ENCODE peak calls at places on chromosome 2, in nine cellular contexts. Y is psoas muscle; N is cardiac fibroblast; V is glutamatergic neuron; F is epithelial cell of proximal tubule; R is AG10803; Q is CD8-positive, alpha-beta T cell; G is brain microvascular endothelial cell; K is GM20000. L is an unnamed sample.

GRCh38 chr2:96156926-96157648 is 11.8 kb upstream of the DUSP2 start:
- DNase-seq in N (no peak), F (no peak), V (no peak), K (peak), Y (peak), G (no peak), Q (no peak), R (no peak), L (peak)

GRCh38 chr2:127637725-127638252 is 8.2 kb upstream of the GPR17 start:
- DNase-seq in Y (peak), R (peak), Q (no peak), G (peak), F (peak), V (peak), K (no peak), N (peak), L (peak)

GRCh38 chr2:2660789-2661355 is 329.8 kb upstream of the MYT1L start:
- DNase-seq in R (no peak), F (no peak), K (no peak), V (no peak), Y (no peak), N (no peak), G (no peak), Q (no peak), L (no peak)

GRCh38 chr2:231673348-231673770 is 35.0 kb upstream of the PTMA start:
- DNase-seq in N (peak), K (no peak), V (peak), F (no peak), R (peak), Q (no peak), G (no peak), Y (peak), L (peak)

GRCh38 chr2:40734797-40735196 is 282.9 kb upstream of the SLC8A1 start:
- DNase-seq in V (no peak), Y (no peak), F (no peak), N (peak), K (no peak), Q (no peak), G (peak), R (peak), L (no peak)

GRCh38 chr2:134778372-134778771 is 59.6 kb upstream of the TMEM163 start:
- DNase-seq in Q (no peak), F (no peak), K (peak), V (no peak), G (no peak), R (no peak), N (no peak), Y (no peak), L (peak)

GRCh38 chr2:174121178-174121577 is 127.2 kb downstream of the OLA1 start:
- DNase-seq in Y (no peak), Q (no peak), R (no peak), F (no peak), G (no peak), N (no peak), V (no peak), K (no peak), L (no peak)

GRCh38 chr2:216229488-216229887 is 120.3 kb downstream of the XRCC5 start:
- DNase-seq in Y (no peak), G (no peak), F (no peak), K (no peak), V (no peak), Q (no peak), R (no peak), N (no peak), L (no peak)

GRCh38 chr2:191682148-191682547 is 4.2 kb downstream of the NABP1 start:
- DNase-seq in Q (no peak), F (no peak), R (no peak), G (no peak), N (no peak), Y (no peak), V (no peak), K (no peak), L (no peak)
- TF ChIP-seq CTCF in Q (no peak), F (no peak), R (no peak), G (no peak), N (no peak), Y (no peak), V (no peak), K (no peak), L (no peak)

GRCh38 chr2:43605079-43605655 is 9.3 kb upstream of the THADA start:
- DNase-seq in G (peak), Y (no peak), K (peak), F (no peak), Q (no peak), V (peak), R (peak), N (peak), L (peak)
- TF ChIP-seq CTCF in G (peak), Y (peak), K (peak), F (peak), Q (peak), V (peak), R (peak), N (peak), L (peak)

GRCh38 chr2:239193925-239194687 is 206.7 kb downstream of the HDAC4 start:
- DNase-seq in Q (no peak), N (no peak), V (peak), K (no peak), R (no peak), F (no peak), G (no peak), Y (no peak), L (peak)
- TF ChIP-seq CTCF in Q (no peak), N (no peak), V (no peak), K (no peak), R (peak), F (no peak), G (peak), Y (no peak), L (peak)

DNA sequence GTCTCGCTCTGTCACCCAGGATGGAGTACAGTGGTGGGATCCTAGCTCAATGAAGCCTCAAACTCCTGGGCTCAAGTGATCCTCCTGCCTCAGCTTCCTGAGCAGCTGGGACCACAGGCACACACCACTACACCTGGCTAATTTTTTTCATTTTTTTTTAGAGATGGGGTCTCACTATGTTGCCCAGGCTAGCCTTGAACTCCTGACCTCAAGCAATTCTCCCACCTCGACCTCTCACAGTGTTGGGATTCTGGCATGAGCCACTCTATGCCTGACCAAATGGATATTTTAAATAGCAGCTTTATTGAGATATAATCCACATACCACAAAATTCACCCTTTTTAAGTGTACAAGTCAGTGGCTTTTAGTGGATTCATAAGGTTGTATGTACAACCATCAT is 11.1 kb downstream of the RNF149 start:
- DNase-seq in V (no peak), G (no peak), F (no peak), N (no peak), Q (no peak), R (no peak), K (no peak), Y (no peak), L (no peak)
- TF ChIP-seq CTCF in V (no peak), G (no peak), F (no peak), N (no peak), Q (no peak), R (no peak), K (no peak), Y (no peak), L (no peak)

DNA sequence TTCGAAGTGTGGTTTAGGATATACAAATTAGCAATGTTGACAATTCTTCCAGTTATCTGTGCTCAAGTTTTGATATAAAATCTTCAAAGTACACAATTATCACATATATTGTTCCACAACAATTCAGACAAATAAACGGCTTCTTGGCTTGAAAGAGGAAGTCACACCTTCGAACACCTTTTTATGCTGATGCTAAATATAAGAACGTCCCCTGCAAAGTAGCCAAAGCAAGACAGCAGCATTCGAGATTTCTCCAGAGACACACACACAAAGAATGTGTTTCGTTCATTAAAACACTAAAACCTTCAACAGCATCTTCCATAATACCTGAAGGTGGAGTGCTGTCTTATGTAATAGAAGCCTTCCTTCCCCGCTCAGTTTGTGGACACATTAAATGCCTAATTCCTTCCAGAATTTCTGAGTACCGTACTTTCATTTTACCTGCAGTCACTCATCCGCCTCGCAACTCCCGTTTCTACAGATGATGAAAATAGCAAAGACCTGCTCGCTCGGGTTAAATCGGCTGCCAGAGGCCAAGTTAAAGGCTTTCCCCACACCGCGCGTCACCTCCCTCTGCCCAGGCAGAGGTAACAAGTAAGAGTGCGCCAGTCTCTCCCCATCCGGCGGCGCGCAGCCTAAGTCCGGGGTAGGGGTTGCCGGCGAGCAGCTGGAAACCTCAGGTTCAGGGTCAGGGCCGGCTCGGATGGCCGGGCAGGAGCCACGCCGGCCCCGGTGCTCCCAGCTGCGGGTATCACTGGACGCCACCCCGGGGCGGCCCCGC is 847 bp downstream of the SERPINE2 start:
- DNase-seq in F (no peak), Y (peak), K (peak), R (no peak), G (no peak), N (peak), Q (peak), V (peak), L (peak)
- TF ChIP-seq CTCF in F (no peak), Y (no peak), K (no peak), R (no peak), G (no peak), N (peak), Q (no peak), V (no peak), L (peak)

GRCh38 chr2:72826156-72826477 is 284 bp upstream of the EXOC6B start:
- DNase-seq in Y (no peak), V (no peak), K (no peak), R (no peak), Q (no peak), G (no peak), N (no peak), F (no peak), L (no peak)

GRCh38 chr2:72827495-72827894 is 1.7 kb upstream of the EXOC6B start:
- DNase-seq in G (no peak), V (no peak), Q (no peak), R (no peak), N (no peak), F (no peak), Y (no peak), K (no peak), L (no peak)

GRCh38 chr2:72830273-72830672 is 4.4 kb upstream of the EXOC6B start:
- DNase-seq in K (no peak), G (no peak), Q (no peak), Y (no peak), N (no peak), R (no peak), V (no peak), F (no peak), L (no peak)

GRCh38 chr2:72827999-72828646 is 2.3 kb upstream of the EXOC6B start:
- DNase-seq in G (peak), Q (no peak), V (no peak), R (peak), N (peak), K (no peak), F (no peak), Y (no peak), L (no peak)

GRCh38 chr2:72828840-72829507 is 3.1 kb upstream of the EXOC6B start:
- DNase-seq in N (peak), Q (no peak), G (no peak), R (no peak), K (no peak), V (no peak), F (no peak), Y (no peak), L (no peak)
- TF ChIP-seq CTCF in N (no peak), Q (no peak), G (no peak), R (no peak), K (no peak), V (no peak), F (no peak), Y (no peak), L (no peak)

GRCh38 chr2:153291718-153292117 is 186.8 kb downstream of the RPRM start:
- DNase-seq in Q (no peak), Y (no peak), V (no peak), F (no peak), R (no peak), K (no peak), N (no peak), G (no peak), L (no peak)

DNA sequence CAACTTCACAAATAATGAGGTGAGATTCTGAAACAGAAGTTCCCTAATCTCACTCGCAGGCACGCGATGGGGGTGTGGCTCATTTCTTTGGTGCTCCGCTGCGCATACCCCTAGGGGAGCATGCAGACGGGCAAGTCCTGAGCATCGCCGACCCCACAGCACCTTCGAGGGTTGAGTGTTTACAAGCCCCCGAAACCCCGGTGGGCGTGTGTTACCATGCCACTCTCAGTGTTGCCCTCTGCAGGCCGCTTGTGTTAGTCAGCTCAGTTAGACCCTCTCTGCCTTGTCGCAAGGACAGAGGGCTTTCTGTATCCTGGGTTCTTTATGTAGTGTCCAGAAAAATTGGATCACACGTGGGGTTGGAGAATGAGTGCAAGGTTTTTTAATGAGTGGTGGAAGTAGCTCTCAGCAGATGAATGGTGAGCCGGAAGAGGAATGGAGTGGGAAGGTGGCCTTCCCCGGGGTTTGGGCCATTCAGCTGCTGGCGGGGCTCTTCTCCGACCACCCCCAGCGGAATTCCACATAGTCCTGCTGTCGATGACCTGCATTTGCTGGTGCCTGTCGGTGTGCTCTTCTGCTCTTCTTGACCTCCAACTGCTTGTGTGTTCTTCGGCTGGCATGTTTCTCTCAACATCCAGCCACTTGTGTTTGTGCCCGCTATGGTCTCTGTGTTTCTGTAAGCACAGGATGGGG is 191.3 kb downstream of the RPRM start:
- DNase-seq in G (no peak), V (no peak), F (no peak), Q (peak), N (no peak), R (no peak), K (peak), Y (no peak), L (peak)
- TF ChIP-seq CTCF in G (peak), V (no peak), F (peak), Q (no peak), N (peak), R (peak), K (no peak), Y (no peak), L (peak)

GRCh38 chr2:224146356-224147160 is 107.5 kb upstream of the SERPINE2 start:
- DNase-seq in V (no peak), R (no peak), Y (no peak), F (no peak), N (no peak), Q (no peak), K (no peak), G (no peak), L (no peak)

GRCh38 chr2:224145751-224146355 is 106.8 kb upstream of the SERPINE2 start:
- DNase-seq in R (peak), N (peak), Y (no peak), K (no peak), F (peak), V (no peak), Q (no peak), G (peak), L (no peak)

GRCh38 chr2:224143521-224143920 is 104.4 kb upstream of the SERPINE2 start:
- DNase-seq in Q (no peak), Y (no peak), N (no peak), K (no peak), F (no peak), R (no peak), G (no peak), V (no peak), L (no peak)

GRCh38 chr2:224141304-224141703 is 102.2 kb upstream of the SERPINE2 start:
- DNase-seq in K (no peak), N (no peak), Q (no peak), G (no peak), F (no peak), Y (no peak), R (no peak), V (no peak), L (no peak)

DNA sequence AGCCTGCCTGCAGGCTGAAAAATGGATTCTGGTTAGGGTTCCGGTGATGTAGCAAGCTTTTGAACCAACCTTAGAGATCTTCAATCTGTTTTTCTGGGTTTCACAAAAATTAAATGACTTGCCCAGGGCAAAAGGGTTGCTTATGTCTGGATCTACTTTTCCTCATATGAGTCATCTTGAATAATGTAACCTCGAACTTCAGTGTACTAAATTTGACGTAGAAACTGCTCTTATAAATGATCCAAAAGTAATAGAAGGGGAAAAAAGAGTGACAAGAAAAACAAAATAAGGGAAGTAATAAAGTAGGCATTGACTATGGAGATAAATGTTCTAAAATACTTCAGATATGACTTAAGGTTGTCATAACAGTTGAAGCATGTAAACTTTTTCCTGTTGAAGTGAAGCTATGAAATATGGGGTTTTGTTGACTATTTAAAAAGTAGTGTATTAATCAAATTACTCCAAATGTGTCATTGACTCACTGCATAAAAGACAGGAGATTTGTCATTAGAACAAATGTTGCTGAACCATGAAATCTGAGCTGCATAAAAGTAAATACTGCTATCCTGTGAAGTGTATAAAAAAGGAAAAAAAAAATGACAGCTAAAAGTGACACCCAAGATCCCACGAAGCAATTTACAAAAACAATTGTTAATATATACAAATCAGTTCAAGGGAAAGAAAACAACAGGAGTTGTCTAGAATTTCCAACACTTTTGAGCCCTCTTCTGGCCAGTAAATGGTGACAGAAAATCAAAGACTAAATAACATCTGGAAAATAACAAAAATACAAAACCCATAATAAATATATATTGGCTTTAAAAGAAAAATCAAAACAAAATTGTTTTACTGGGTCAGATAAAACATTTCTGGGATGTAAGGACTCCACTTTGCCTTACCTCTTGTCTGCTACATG is 103.6 kb upstream of the SERPINE2 start:
- DNase-seq in V (no peak), F (peak), N (peak), Q (no peak), G (peak), Y (no peak), K (no peak), R (peak), L (no peak)
- TF ChIP-seq CTCF in V (no peak), F (peak), N (peak), Q (no peak), G (no peak), Y (no peak), K (no peak), R (peak), L (no peak)

L was measured in endodermal cell.